ENCODE peak calls at places on chromosomes 11 and 22, in six cellular contexts. One of them, this sample, is unnamed.

GRCh38 chr11:128500488-128500887 is 86.9 kb downstream of the ETS1 start:
- DNase-seq in activated T-helper 1 cell treated with anti-CD3 and anti-CD28 coated beads, Interleukin-12 subunit alpha, Interleukin-12 subunit beta, Interleukin-2, Interleukin-4 antibody, amounts not matched to agents 30 ng/mL and 10 ng/mL and 1 ng/mL, durations not matched to agents 14 hours and 24 hours and 36 hours: no peak
- DNase-seq in HS-27A: no peak
- DNase-seq in activated CD4-positive, alpha-beta T cell treated with anti-CD3 and anti-CD28 coated beads, Interleukin-2, amount 10 ng/mL, durations not matched to agents 7 days and 5 days: no peak
- DNase-seq in germinal center: no peak
- DNase-seq in activated CD8-positive, alpha-beta memory T cell treated with anti-CD3 and anti-CD28 coated beads for 4 hours: no peak
- DNase-seq in this sample: no peak

GRCh38 chr22:20238567-20239062 is 29.5 kb downstream of the RTN4R start:
- DNase-seq in activated T-helper 1 cell treated with anti-CD3 and anti-CD28 coated beads, Interleukin-12 subunit alpha, Interleukin-12 subunit beta, Interleukin-2, Interleukin-4 antibody, amounts not matched to agents 30 ng/mL and 10 ng/mL and 1 ng/mL, durations not matched to agents 14 hours and 24 hours and 36 hours: peak
- DNase-seq in germinal center: peak
- DNase-seq in activated CD8-positive, alpha-beta memory T cell treated with anti-CD3 and anti-CD28 coated beads for 4 hours: no peak
- DNase-seq in activated CD4-positive, alpha-beta T cell treated with anti-CD3 and anti-CD28 coated beads, Interleukin-2, amount 10 ng/mL, durations not matched to agents 7 days and 5 days: peak
- DNase-seq in HS-27A: no peak
- DNase-seq in this sample: peak

GRCh38 chr11:9089636-9090035 is 1.8 kb downstream of the SCUBE2 start:
- DNase-seq in germinal center: no peak
- DNase-seq in activated CD4-positive, alpha-beta T cell treated with anti-CD3 and anti-CD28 coated beads, Interleukin-2, amount 10 ng/mL, durations not matched to agents 7 days and 5 days: no peak
- DNase-seq in HS-27A: no peak
- DNase-seq in activated CD8-positive, alpha-beta memory T cell treated with anti-CD3 and anti-CD28 coated beads for 4 hours: no peak
- DNase-seq in activated T-helper 1 cell treated with anti-CD3 and anti-CD28 coated beads, Interleukin-12 subunit alpha, Interleukin-12 subunit beta, Interleukin-2, Interleukin-4 antibody, amounts not matched to agents 30 ng/mL and 10 ng/mL and 1 ng/mL, durations not matched to agents 14 hours and 24 hours and 36 hours: no peak
- DNase-seq in this sample: no peak

GRCh38 chr22:44648821-44649566 is 53.0 kb upstream of the PRR5 start:
- DNase-seq in activated CD8-positive, alpha-beta memory T cell treated with anti-CD3 and anti-CD28 coated beads for 4 hours: no peak
- DNase-seq in germinal center: no peak
- DNase-seq in activated T-helper 1 cell treated with anti-CD3 and anti-CD28 coated beads, Interleukin-12 subunit alpha, Interleukin-12 subunit beta, Interleukin-2, Interleukin-4 antibody, amounts not matched to agents 30 ng/mL and 10 ng/mL and 1 ng/mL, durations not matched to agents 14 hours and 24 hours and 36 hours: no peak
- DNase-seq in activated CD4-positive, alpha-beta T cell treated with anti-CD3 and anti-CD28 coated beads, Interleukin-2, amount 10 ng/mL, durations not matched to agents 7 days and 5 days: no peak
- DNase-seq in HS-27A: no peak
- DNase-seq in this sample: no peak

GRCh38 chr11:115202900-115203552 is 301.2 kb downstream of the CADM1 start:
- DNase-seq in activated T-helper 1 cell treated with anti-CD3 and anti-CD28 coated beads, Interleukin-12 subunit alpha, Interleukin-12 subunit beta, Interleukin-2, Interleukin-4 antibody, amounts not matched to agents 30 ng/mL and 10 ng/mL and 1 ng/mL, durations not matched to agents 14 hours and 24 hours and 36 hours: no peak
- DNase-seq in HS-27A: no peak
- DNase-seq in activated CD8-positive, alpha-beta memory T cell treated with anti-CD3 and anti-CD28 coated beads for 4 hours: no peak
- DNase-seq in activated CD4-positive, alpha-beta T cell treated with anti-CD3 and anti-CD28 coated beads, Interleukin-2, amount 10 ng/mL, durations not matched to agents 7 days and 5 days: no peak
- DNase-seq in germinal center: no peak
- DNase-seq in this sample: no peak

GRCh38 chr11:12840871-12841516 is 166.8 kb downstream of the TEAD1 start:
- DNase-seq in activated CD4-positive, alpha-beta T cell treated with anti-CD3 and anti-CD28 coated beads, Interleukin-2, amount 10 ng/mL, durations not matched to agents 7 days and 5 days: no peak
- DNase-seq in HS-27A: no peak
- DNase-seq in activated T-helper 1 cell treated with anti-CD3 and anti-CD28 coated beads, Interleukin-12 subunit alpha, Interleukin-12 subunit beta, Interleukin-2, Interleukin-4 antibody, amounts not matched to agents 30 ng/mL and 10 ng/mL and 1 ng/mL, durations not matched to agents 14 hours and 24 hours and 36 hours: no peak
- DNase-seq in activated CD8-positive, alpha-beta memory T cell treated with anti-CD3 and anti-CD28 coated beads for 4 hours: no peak
- DNase-seq in germinal center: no peak
- DNase-seq in this sample: no peak

GRCh38 chr11:95327273-95327948 is 96.4 kb upstream of the SESN3 start:
- DNase-seq in activated CD4-positive, alpha-beta T cell treated with anti-CD3 and anti-CD28 coated beads, Interleukin-2, amount 10 ng/mL, durations not matched to agents 7 days and 5 days: no peak
- DNase-seq in germinal center: no peak
- DNase-seq in HS-27A: no peak
- DNase-seq in activated CD8-positive, alpha-beta memory T cell treated with anti-CD3 and anti-CD28 coated beads for 4 hours: no peak
- DNase-seq in activated T-helper 1 cell treated with anti-CD3 and anti-CD28 coated beads, Interleukin-12 subunit alpha, Interleukin-12 subunit beta, Interleukin-2, Interleukin-4 antibody, amounts not matched to agents 30 ng/mL and 10 ng/mL and 1 ng/mL, durations not matched to agents 14 hours and 24 hours and 36 hours: no peak
- DNase-seq in this sample: no peak

GRCh38 chr11:11972148-11972547 is 36.3 kb downstream of the DKK3 start:
- DNase-seq in activated CD4-positive, alpha-beta T cell treated with anti-CD3 and anti-CD28 coated beads, Interleukin-2, amount 10 ng/mL, durations not matched to agents 7 days and 5 days: no peak
- DNase-seq in HS-27A: no peak
- DNase-seq in activated T-helper 1 cell treated with anti-CD3 and anti-CD28 coated beads, Interleukin-12 subunit alpha, Interleukin-12 subunit beta, Interleukin-2, Interleukin-4 antibody, amounts not matched to agents 30 ng/mL and 10 ng/mL and 1 ng/mL, durations not matched to agents 14 hours and 24 hours and 36 hours: no peak
- DNase-seq in activated CD8-positive, alpha-beta memory T cell treated with anti-CD3 and anti-CD28 coated beads for 4 hours: no peak
- DNase-seq in germinal center: no peak
- DNase-seq in this sample: no peak

GRCh38 chr11:69431893-69432738 is 49.3 kb upstream of the LINC01488 start:
- DNase-seq in HS-27A: no peak
- DNase-seq in activated T-helper 1 cell treated with anti-CD3 and anti-CD28 coated beads, Interleukin-12 subunit alpha, Interleukin-12 subunit beta, Interleukin-2, Interleukin-4 antibody, amounts not matched to agents 30 ng/mL and 10 ng/mL and 1 ng/mL, durations not matched to agents 14 hours and 24 hours and 36 hours: no peak
- DNase-seq in activated CD8-positive, alpha-beta memory T cell treated with anti-CD3 and anti-CD28 coated beads for 4 hours: no peak
- DNase-seq in activated CD4-positive, alpha-beta T cell treated with anti-CD3 and anti-CD28 coated beads, Interleukin-2, amount 10 ng/mL, durations not matched to agents 7 days and 5 days: no peak
- DNase-seq in germinal center: no peak
- DNase-seq in this sample: no peak

GRCh38 chr11:39675171-39675570 is 1784.3 kb downstream of the LRRC4C start:
- DNase-seq in activated CD4-positive, alpha-beta T cell treated with anti-CD3 and anti-CD28 coated beads, Interleukin-2, amount 10 ng/mL, durations not matched to agents 7 days and 5 days: no peak
- DNase-seq in HS-27A: no peak
- DNase-seq in activated T-helper 1 cell treated with anti-CD3 and anti-CD28 coated beads, Interleukin-12 subunit alpha, Interleukin-12 subunit beta, Interleukin-2, Interleukin-4 antibody, amounts not matched to agents 30 ng/mL and 10 ng/mL and 1 ng/mL, durations not matched to agents 14 hours and 24 hours and 36 hours: no peak
- DNase-seq in activated CD8-positive, alpha-beta memory T cell treated with anti-CD3 and anti-CD28 coated beads for 4 hours: no peak
- DNase-seq in germinal center: no peak
- DNase-seq in this sample: no peak

GRCh38 chr22:39543095-39543494 is 10.5 kb upstream of the RPS19BP1 start:
- DNase-seq in HS-27A: no peak
- DNase-seq in activated CD4-positive, alpha-beta T cell treated with anti-CD3 and anti-CD28 coated beads, Interleukin-2, amount 10 ng/mL, durations not matched to agents 7 days and 5 days: peak
- DNase-seq in germinal center: no peak
- DNase-seq in activated CD8-positive, alpha-beta memory T cell treated with anti-CD3 and anti-CD28 coated beads for 4 hours: no peak
- DNase-seq in activated T-helper 1 cell treated with anti-CD3 and anti-CD28 coated beads, Interleukin-12 subunit alpha, Interleukin-12 subunit beta, Interleukin-2, Interleukin-4 antibody, amounts not matched to agents 30 ng/mL and 10 ng/mL and 1 ng/mL, durations not matched to agents 14 hours and 24 hours and 36 hours: no peak
- DNase-seq in this sample: no peak

GRCh38 chr22:32897400-32897799 is 95.9 kb downstream of the TIMP3 start:
- DNase-seq in activated CD4-positive, alpha-beta T cell treated with anti-CD3 and anti-CD28 coated beads, Interleukin-2, amount 10 ng/mL, durations not matched to agents 7 days and 5 days: no peak
- DNase-seq in germinal center: no peak
- DNase-seq in activated T-helper 1 cell treated with anti-CD3 and anti-CD28 coated beads, Interleukin-12 subunit alpha, Interleukin-12 subunit beta, Interleukin-2, Interleukin-4 antibody, amounts not matched to agents 30 ng/mL and 10 ng/mL and 1 ng/mL, durations not matched to agents 14 hours and 24 hours and 36 hours: no peak
- DNase-seq in HS-27A: no peak
- DNase-seq in activated CD8-positive, alpha-beta memory T cell treated with anti-CD3 and anti-CD28 coated beads for 4 hours: no peak
- DNase-seq in this sample: no peak

GRCh38 chr11:63362196-63362829 is 7.3 kb upstream of the SLC22A9 start:
- DNase-seq in HS-27A: no peak
- DNase-seq in activated CD8-positive, alpha-beta memory T cell treated with anti-CD3 and anti-CD28 coated beads for 4 hours: no peak
- DNase-seq in germinal center: no peak
- DNase-seq in activated T-helper 1 cell treated with anti-CD3 and anti-CD28 coated beads, Interleukin-12 subunit alpha, Interleukin-12 subunit beta, Interleukin-2, Interleukin-4 antibody, amounts not matched to agents 30 ng/mL and 10 ng/mL and 1 ng/mL, durations not matched to agents 14 hours and 24 hours and 36 hours: no peak
- DNase-seq in activated CD4-positive, alpha-beta T cell treated with anti-CD3 and anti-CD28 coated beads, Interleukin-2, amount 10 ng/mL, durations not matched to agents 7 days and 5 days: no peak
- DNase-seq in this sample: no peak

GRCh38 chr22:47335958-47336357 is 573.5 kb downstream of the TBC1D22A start:
- DNase-seq in HS-27A: no peak
- DNase-seq in activated CD8-positive, alpha-beta memory T cell treated with anti-CD3 and anti-CD28 coated beads for 4 hours: no peak
- DNase-seq in activated CD4-positive, alpha-beta T cell treated with anti-CD3 and anti-CD28 coated beads, Interleukin-2, amount 10 ng/mL, durations not matched to agents 7 days and 5 days: no peak
- DNase-seq in germinal center: no peak
- DNase-seq in activated T-helper 1 cell treated with anti-CD3 and anti-CD28 coated beads, Interleukin-12 subunit alpha, Interleukin-12 subunit beta, Interleukin-2, Interleukin-4 antibody, amounts not matched to agents 30 ng/mL and 10 ng/mL and 1 ng/mL, durations not matched to agents 14 hours and 24 hours and 36 hours: no peak
- DNase-seq in this sample: no peak

GRCh38 chr11:6472934-6473333 is 807 bp downstream of the TRIM3 start:
- DNase-seq in germinal center: no peak
- DNase-seq in activated CD8-positive, alpha-beta memory T cell treated with anti-CD3 and anti-CD28 coated beads for 4 hours: no peak
- DNase-seq in activated T-helper 1 cell treated with anti-CD3 and anti-CD28 coated beads, Interleukin-12 subunit alpha, Interleukin-12 subunit beta, Interleukin-2, Interleukin-4 antibody, amounts not matched to agents 30 ng/mL and 10 ng/mL and 1 ng/mL, durations not matched to agents 14 hours and 24 hours and 36 hours: no peak
- DNase-seq in activated CD4-positive, alpha-beta T cell treated with anti-CD3 and anti-CD28 coated beads, Interleukin-2, amount 10 ng/mL, durations not matched to agents 7 days and 5 days: no peak
- DNase-seq in HS-27A: no peak
- DNase-seq in this sample: peak

GRCh38 chr11:28858076-28858475 is 749.9 kb downstream of the METTL15 start:
- DNase-seq in activated T-helper 1 cell treated with anti-CD3 and anti-CD28 coated beads, Interleukin-12 subunit alpha, Interleukin-12 subunit beta, Interleukin-2, Interleukin-4 antibody, amounts not matched to agents 30 ng/mL and 10 ng/mL and 1 ng/mL, durations not matched to agents 14 hours and 24 hours and 36 hours: no peak
- DNase-seq in germinal center: no peak
- DNase-seq in activated CD8-positive, alpha-beta memory T cell treated with anti-CD3 and anti-CD28 coated beads for 4 hours: no peak
- DNase-seq in activated CD4-positive, alpha-beta T cell treated with anti-CD3 and anti-CD28 coated beads, Interleukin-2, amount 10 ng/mL, durations not matched to agents 7 days and 5 days: no peak
- DNase-seq in HS-27A: no peak
- DNase-seq in this sample: no peak

GRCh38 chr22:37971475-37972434 is 12.6 kb downstream of the SOX10 start:
- DNase-seq in HS-27A: no peak
- DNase-seq in activated CD4-positive, alpha-beta T cell treated with anti-CD3 and anti-CD28 coated beads, Interleukin-2, amount 10 ng/mL, durations not matched to agents 7 days and 5 days: no peak
- DNase-seq in activated CD8-positive, alpha-beta memory T cell treated with anti-CD3 and anti-CD28 coated beads for 4 hours: no peak
- DNase-seq in activated T-helper 1 cell treated with anti-CD3 and anti-CD28 coated beads, Interleukin-12 subunit alpha, Interleukin-12 subunit beta, Interleukin-2, Interleukin-4 antibody, amounts not matched to agents 30 ng/mL and 10 ng/mL and 1 ng/mL, durations not matched to agents 14 hours and 24 hours and 36 hours: no peak
- DNase-seq in germinal center: no peak
- DNase-seq in this sample: no peak

GRCh38 chr11:92269021-92269420 is 44.4 kb downstream of the FAT3 start:
- DNase-seq in germinal center: no peak
- DNase-seq in activated CD8-positive, alpha-beta memory T cell treated with anti-CD3 and anti-CD28 coated beads for 4 hours: no peak
- DNase-seq in HS-27A: peak
- DNase-seq in activated T-helper 1 cell treated with anti-CD3 and anti-CD28 coated beads, Interleukin-12 subunit alpha, Interleukin-12 subunit beta, Interleukin-2, Interleukin-4 antibody, amounts not matched to agents 30 ng/mL and 10 ng/mL and 1 ng/mL, durations not matched to agents 14 hours and 24 hours and 36 hours: no peak
- DNase-seq in activated CD4-positive, alpha-beta T cell treated with anti-CD3 and anti-CD28 coated beads, Interleukin-2, amount 10 ng/mL, durations not matched to agents 7 days and 5 days: no peak
- DNase-seq in this sample: no peak